ENCODE peak calls at places on chromosomes 13 and 19, in five cellular contexts. B, O, A, U and R are unnamed samples.

GRCh38 chr13:91988331-91988730 is 589.9 kb downstream of the GPC5 start:
- DNase-seq in B (no peak), O (no peak), U (no peak), A (no peak), R (no peak)

GRCh38 chr19:35756373-35757230 is at the start of gene HSPB6:
- DNase-seq in A (peak), O (no peak), U (no peak), B (no peak), R (no peak)

GRCh38 chr13:77544365-77544764 is 8.9 kb downstream of the SCEL start:
- DNase-seq in O (peak), A (no peak), B (no peak), U (no peak), R (no peak)

GRCh38 chr19:14558370-14559066 is 13.3 kb downstream of the NDUFB7 start:
- DNase-seq in B (no peak), U (no peak), A (no peak), O (no peak), R (no peak)

GRCh38 chr19:39099341-39099740 is 15.2 kb downstream of the ACP7 start:
- DNase-seq in U (no peak), O (no peak), A (no peak), B (no peak), R (no peak)

GRCh38 chr19:55275851-55276719 is 3.8 kb downstream of the HSPBP1 start:
- DNase-seq in B (no peak), A (no peak), O (no peak), U (no peak), R (no peak)

GRCh38 chr19:31354919-31355318 is 5.7 kb upstream of the TSHZ3 start:
- DNase-seq in A (no peak), U (no peak), O (no peak), B (no peak), R (no peak)

GRCh38 chr13:90500569-90500968 is 846.9 kb upstream of the MIR17HG start:
- DNase-seq in O (no peak), U (no peak), B (no peak), A (no peak), R (no peak)

GRCh38 chr19:53057904-53058579 is 13.5 kb downstream of the ERVV-2 start:
- DNase-seq in A (no peak), B (no peak), O (no peak), U (no peak), R (no peak)

GRCh38 chr19:41933693-41934426 is 5.6 kb upstream of the ERFL start:
- DNase-seq in B (no peak), U (no peak), A (no peak), O (no peak), R (no peak)

GRCh38 chr13:101155920-101156319 is 260.4 kb downstream of the NALCN start:
- DNase-seq in B (no peak), U (no peak), O (no peak), A (no peak), R (no peak)

GRCh38 chr13:33782631-33783030 is 35.3 kb upstream of the RFC3 start:
- DNase-seq in B (no peak), U (no peak), O (no peak), A (no peak), R (peak)

GRCh38 chr19:18697680-18698079 is 14.2 kb downstream of the CRTC1 start:
- DNase-seq in B (no peak), O (peak), U (no peak), A (no peak), R (peak)

GRCh38 chr19:737591-738093 is 13.3 kb upstream of the MISP start:
- DNase-seq in U (peak), A (peak), B (no peak), O (no peak), R (no peak)

GRCh38 chr13:20702945-20703784 is at the start of gene IL17D:
- DNase-seq in U (peak), B (peak), A (peak), O (no peak), R (no peak)

GRCh38 chr19:14059652-14060155 is 2.2 kb downstream of the PALM3 start:
- DNase-seq in U (no peak), B (no peak), A (no peak), O (no peak), R (no peak)

GRCh38 chr19:50416034-50416814 is 2.5 kb upstream of the SPIB start:
- DNase-seq in A (no peak), O (no peak), U (no peak), B (no peak), R (no peak)

GRCh38 chr13:53301449-53301848 is 272.8 kb downstream of the OLFM4 start:
- DNase-seq in A (no peak), O (no peak), B (no peak), U (no peak), R (no peak)

GRCh38 chr13:30052127-30052526 is 201.7 kb upstream of the UBL3 start:
- DNase-seq in A (no peak), O (no peak), U (no peak), B (no peak), R (no peak)

GRCh38 chr19:54105796-54106195 is 3.1 kb downstream of the NDUFA3 start:
- DNase-seq in O (no peak), B (no peak), U (no peak), A (no peak), R (no peak)

GRCh38 chr13:103883152-103883551 is 816.9 kb upstream of the SLC10A2 start:
- DNase-seq in U (no peak), A (peak), B (peak), O (peak), R (no peak)

GRCh38 chr19:10568444-10568825 is 344 bp downstream of the CDKN2D start:
- DNase-seq in B (no peak), O (no peak), U (no peak), A (no peak), R (no peak)

GRCh38 chr13:51519839-51520238 is 64.4 kb upstream of the WDFY2 start:
- DNase-seq in U (no peak), B (no peak), A (no peak), O (no peak), R (peak)

GRCh38 chr19:4350726-4351125 is 7.4 kb downstream of the MPND start:
- DNase-seq in B (no peak), A (no peak), O (no peak), U (no peak), R (no peak)

GRCh38 chr13:22455036-22455435 is 725.7 kb upstream of the SGCG start:
- DNase-seq in U (no peak), B (no peak), O (no peak), A (no peak), R (no peak)

GRCh38 chr13:23701646-23702045 is 131.4 kb downstream of the TNFRSF19 start:
- DNase-seq in B (no peak), A (no peak), O (peak), U (no peak), R (no peak)

GRCh38 chr19:15633122-15633521 is 7.6 kb upstream of the CYP4F3 start:
- DNase-seq in O (no peak), B (no peak), U (no peak), A (no peak), R (no peak)